ENCODE peak calls at places on chromosomes 4 and X, in five cellular contexts. One of them, this sample, is unnamed.

GRCh38 chr4:8869879-8870646 is 1.6 kb downstream of the HMX1 start:
- DNase-seq in fibroblast of lung: no peak
- DNase-seq in stomach: no peak
- DNase-seq in colonic mucosa: no peak
- DNase-seq in psoas muscle: no peak
- DNase-seq in this sample: no peak

GRCh38 chr4:53855886-53856260 is 208.5 kb downstream of the CHIC2 start:
- DNase-seq in fibroblast of lung: peak
- DNase-seq in stomach: no peak
- DNase-seq in colonic mucosa: no peak
- DNase-seq in psoas muscle: no peak
- DNase-seq in this sample: no peak

GRCh38 chr4:109648266-109648996 is 54.8 kb downstream of the CASP6 start:
- DNase-seq in fibroblast of lung: no peak
- DNase-seq in stomach: no peak
- DNase-seq in colonic mucosa: no peak
- DNase-seq in psoas muscle: no peak
- DNase-seq in this sample: no peak

GRCh38 chr4:106691749-106692148 is 323.2 kb upstream of the GIMD1 start:
- DNase-seq in fibroblast of lung: no peak
- DNase-seq in stomach: no peak
- DNase-seq in colonic mucosa: no peak
- DNase-seq in psoas muscle: no peak
- DNase-seq in this sample: no peak

GRCh38 chr4:174173360-174173759 is 110.1 kb downstream of the FBXO8 start:
- DNase-seq in fibroblast of lung: no peak
- DNase-seq in stomach: no peak
- DNase-seq in colonic mucosa: no peak
- DNase-seq in psoas muscle: no peak
- DNase-seq in this sample: no peak

GRCh38 chr4:141636771-141637460 is 533 bp downstream of the IL15 start:
- DNase-seq in fibroblast of lung: peak
- DNase-seq in stomach: peak
- DNase-seq in colonic mucosa: peak
- DNase-seq in psoas muscle: peak
- DNase-seq in this sample: peak

GRCh38 chr4:18689308-18689915 is 667.9 kb upstream of the LCORL start:
- DNase-seq in fibroblast of lung: peak
- DNase-seq in stomach: peak
- DNase-seq in colonic mucosa: peak
- DNase-seq in psoas muscle: no peak
- DNase-seq in this sample: peak

GRCh38 chrX:50812995-50813842 is 775 bp downstream of the SHROOM4 start:
- DNase-seq in fibroblast of lung: peak
- DNase-seq in stomach: peak
- DNase-seq in colonic mucosa: peak
- DNase-seq in psoas muscle: peak
- DNase-seq in this sample: peak

GRCh38 chr4:78644744-78645330 is 93.3 kb downstream of the ANXA3 start:
- DNase-seq in fibroblast of lung: peak
- DNase-seq in stomach: peak
- DNase-seq in colonic mucosa: peak
- DNase-seq in psoas muscle: peak
- DNase-seq in this sample: peak

GRCh38 chr4:45350438-45350837 is 624.1 kb upstream of the GNPDA2 start:
- DNase-seq in fibroblast of lung: peak
- DNase-seq in stomach: no peak
- DNase-seq in colonic mucosa: no peak
- DNase-seq in psoas muscle: no peak
- DNase-seq in this sample: no peak

GRCh38 chrX:107747596-107748161 is 27.9 kb downstream of the TSC22D3 start:
- DNase-seq in fibroblast of lung: peak
- DNase-seq in stomach: no peak
- DNase-seq in colonic mucosa: no peak
- DNase-seq in psoas muscle: no peak
- DNase-seq in this sample: no peak

GRCh38 chr4:186161138-186161537 is 30.2 kb upstream of the CYP4V2 start:
- DNase-seq in fibroblast of lung: no peak
- DNase-seq in stomach: no peak
- DNase-seq in colonic mucosa: no peak
- DNase-seq in psoas muscle: no peak
- DNase-seq in this sample: no peak

GRCh38 chr4:44544158-44544557 is 95.5 kb upstream of the KCTD8 start:
- DNase-seq in fibroblast of lung: peak
- DNase-seq in stomach: no peak
- DNase-seq in colonic mucosa: no peak
- DNase-seq in psoas muscle: no peak
- DNase-seq in this sample: no peak

GRCh38 chrX:375181-376036 is 11.3 kb downstream of the PPP2R3B start:
- DNase-seq in fibroblast of lung: no peak
- DNase-seq in stomach: no peak
- DNase-seq in colonic mucosa: no peak
- DNase-seq in psoas muscle: peak
- DNase-seq in this sample: no peak

GRCh38 chrX:131816551-131817136 is 206.5 kb upstream of the STK26 start:
- DNase-seq in fibroblast of lung: peak
- DNase-seq in stomach: peak
- DNase-seq in colonic mucosa: peak
- DNase-seq in psoas muscle: peak
- DNase-seq in this sample: peak

GRCh38 chr4:94426783-94427182 is 25.0 kb upstream of the PDLIM5 start:
- DNase-seq in fibroblast of lung: no peak
- DNase-seq in stomach: no peak
- DNase-seq in colonic mucosa: no peak
- DNase-seq in psoas muscle: no peak
- DNase-seq in this sample: no peak

DNA sequence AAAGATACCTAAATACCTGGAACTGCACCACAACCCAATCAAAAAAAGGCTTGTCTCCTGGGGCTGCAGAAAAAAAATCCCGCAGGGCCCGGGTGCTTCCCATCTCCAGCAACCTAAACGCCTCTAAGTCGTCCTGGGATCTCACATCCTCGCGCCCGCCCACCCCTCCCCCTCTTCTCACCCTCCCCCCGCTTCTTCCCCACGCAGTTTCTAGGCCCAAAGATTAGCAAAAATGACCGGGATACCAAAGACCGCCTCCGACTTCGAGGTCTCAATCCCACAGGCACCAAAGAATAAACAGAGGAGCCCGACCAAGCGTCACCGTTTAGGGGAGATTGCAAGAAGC is 643 bp downstream of the ATRX start:
- DNase-seq in fibroblast of lung: peak
- DNase-seq in stomach: no peak
- DNase-seq in colonic mucosa: peak
- DNase-seq in psoas muscle: no peak
- DNase-seq in this sample: peak
- TF ChIP-seq CTCF in fibroblast of lung: no peak
- TF ChIP-seq CTCF in stomach: no peak
- TF ChIP-seq CTCF in colonic mucosa: no peak
- TF ChIP-seq CTCF in psoas muscle: no peak
- TF ChIP-seq CTCF in this sample: no peak

GRCh38 chr4:99629962-99630554 is 27.6 kb downstream of the C4orf54 start:
- DNase-seq in fibroblast of lung: no peak
- DNase-seq in stomach: no peak
- DNase-seq in colonic mucosa: no peak
- DNase-seq in psoas muscle: no peak
- DNase-seq in this sample: no peak
- H3K4me3 ChIP-seq in fibroblast of lung: no peak
- H3K4me3 ChIP-seq in stomach: no peak
- H3K4me3 ChIP-seq in colonic mucosa: no peak
- H3K4me3 ChIP-seq in psoas muscle: no peak
- H3K4me3 ChIP-seq in this sample: no peak

GRCh38 chrX:19334945-19335626 is 8.6 kb upstream of the PDHA1 start:
- DNase-seq in fibroblast of lung: no peak
- DNase-seq in stomach: no peak
- DNase-seq in colonic mucosa: no peak
- DNase-seq in psoas muscle: no peak
- DNase-seq in this sample: no peak
- H3K27ac ChIP-seq in fibroblast of lung: no peak
- H3K27ac ChIP-seq in stomach: no peak
- H3K27ac ChIP-seq in colonic mucosa: no peak
- H3K27ac ChIP-seq in psoas muscle: no peak
- H3K27ac ChIP-seq in this sample: no peak

GRCh38 chr4:36420111-36420679 is 138.8 kb downstream of the DTHD1 start:
- DNase-seq in fibroblast of lung: no peak
- DNase-seq in stomach: no peak
- DNase-seq in colonic mucosa: no peak
- DNase-seq in psoas muscle: no peak
- DNase-seq in this sample: no peak

GRCh38 chr4:36411338-36411737 is 129.9 kb downstream of the DTHD1 start:
- DNase-seq in fibroblast of lung: no peak
- DNase-seq in stomach: no peak
- DNase-seq in colonic mucosa: no peak
- DNase-seq in psoas muscle: no peak
- DNase-seq in this sample: no peak

GRCh38 chr4:36414248-36414647 is 132.8 kb downstream of the DTHD1 start:
- DNase-seq in fibroblast of lung: no peak
- DNase-seq in stomach: no peak
- DNase-seq in colonic mucosa: no peak
- DNase-seq in psoas muscle: no peak
- DNase-seq in this sample: no peak
- TF ChIP-seq CTCF in fibroblast of lung: no peak
- TF ChIP-seq CTCF in stomach: no peak
- TF ChIP-seq CTCF in colonic mucosa: no peak
- TF ChIP-seq CTCF in psoas muscle: no peak
- TF ChIP-seq CTCF in this sample: peak

DNA sequence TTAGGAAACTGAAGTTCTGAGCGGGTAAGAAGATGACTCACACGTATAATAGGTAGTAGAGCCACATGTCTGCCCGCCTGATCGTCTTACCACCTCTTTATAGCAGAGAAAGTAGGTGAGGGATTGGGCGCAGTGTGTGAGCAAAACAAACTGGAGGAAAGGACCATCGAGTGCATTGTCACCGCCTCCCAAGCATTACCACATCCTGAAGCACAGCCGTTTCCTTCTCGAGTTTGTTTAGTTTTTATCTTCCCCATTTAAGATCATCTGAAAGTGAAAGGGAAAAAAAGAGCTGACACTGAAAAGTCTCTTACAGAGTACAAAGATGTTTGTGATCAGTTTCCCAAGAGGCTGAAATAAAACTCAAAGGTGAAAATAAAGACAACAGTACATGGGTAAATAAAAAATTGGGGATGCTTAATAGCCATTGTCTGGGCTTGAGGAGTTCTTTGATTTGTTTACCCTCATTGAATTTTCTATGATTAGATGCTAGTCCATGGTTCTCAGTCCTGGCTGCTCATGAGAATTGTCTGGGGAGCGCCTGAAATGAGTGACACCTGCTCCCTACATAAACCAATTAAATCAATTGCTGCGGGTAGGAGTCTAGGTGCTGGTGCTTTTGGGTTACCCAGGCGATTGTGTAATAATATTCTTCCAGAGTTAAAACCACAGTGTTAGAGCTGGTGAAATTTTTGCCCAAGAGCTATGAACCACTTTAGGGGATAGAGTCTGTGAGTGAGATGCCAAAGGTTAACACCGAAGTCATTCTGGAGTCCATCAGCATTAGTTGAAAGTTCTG is 15.0 kb downstream of the PDK3 start:
- DNase-seq in fibroblast of lung: no peak
- DNase-seq in stomach: no peak
- DNase-seq in colonic mucosa: peak
- DNase-seq in psoas muscle: no peak
- DNase-seq in this sample: no peak
- H3K4me3 ChIP-seq in fibroblast of lung: no peak
- H3K4me3 ChIP-seq in stomach: no peak
- H3K4me3 ChIP-seq in colonic mucosa: no peak
- H3K4me3 ChIP-seq in psoas muscle: no peak
- H3K4me3 ChIP-seq in this sample: no peak

DNA sequence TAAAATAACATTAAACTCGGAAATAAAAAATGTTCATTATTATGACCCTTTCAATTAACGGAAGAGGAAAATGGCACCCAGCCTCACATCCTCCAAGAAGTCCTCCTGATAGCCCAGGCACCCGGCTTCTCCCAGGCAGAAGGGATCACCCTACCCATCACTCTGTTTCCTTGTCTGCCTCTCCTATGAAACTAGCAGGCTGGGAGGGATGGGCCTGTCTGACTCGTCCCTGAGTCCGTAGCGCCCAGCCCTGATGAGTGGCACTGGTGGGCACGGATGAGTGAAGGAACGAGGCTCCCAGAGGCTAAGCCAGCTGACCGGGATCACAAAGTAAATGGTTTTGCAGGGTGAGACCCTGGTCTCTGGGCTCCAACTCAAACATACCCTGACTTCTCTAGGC is 28.6 kb upstream of the KIAA0232 start:
- DNase-seq in fibroblast of lung: no peak
- DNase-seq in stomach: no peak
- DNase-seq in colonic mucosa: no peak
- DNase-seq in psoas muscle: no peak
- DNase-seq in this sample: no peak
- H3K27ac ChIP-seq in fibroblast of lung: no peak
- H3K27ac ChIP-seq in stomach: no peak
- H3K27ac ChIP-seq in colonic mucosa: no peak
- H3K27ac ChIP-seq in psoas muscle: no peak
- H3K27ac ChIP-seq in this sample: no peak

GRCh38 chrX:40470830-40471429 is 109.8 kb upstream of the ATP6AP2 start:
- DNase-seq in fibroblast of lung: peak
- DNase-seq in stomach: no peak
- DNase-seq in colonic mucosa: no peak
- DNase-seq in psoas muscle: no peak
- DNase-seq in this sample: no peak

GRCh38 chrX:40474205-40474626 is 106.6 kb upstream of the ATP6AP2 start:
- DNase-seq in fibroblast of lung: peak
- DNase-seq in stomach: peak
- DNase-seq in colonic mucosa: no peak
- DNase-seq in psoas muscle: no peak
- DNase-seq in this sample: peak

GRCh38 chrX:40469316-40469715 is 111.5 kb upstream of the ATP6AP2 start:
- DNase-seq in fibroblast of lung: no peak
- DNase-seq in stomach: no peak
- DNase-seq in colonic mucosa: peak
- DNase-seq in psoas muscle: no peak
- DNase-seq in this sample: no peak

GRCh38 chrX:40473460-40474204 is 107.1 kb upstream of the ATP6AP2 start:
- DNase-seq in fibroblast of lung: no peak
- DNase-seq in stomach: no peak
- DNase-seq in colonic mucosa: no peak
- DNase-seq in psoas muscle: no peak
- DNase-seq in this sample: no peak

GRCh38 chrX:40471965-40472648 is 108.7 kb upstream of the ATP6AP2 start:
- DNase-seq in fibroblast of lung: peak
- DNase-seq in stomach: peak
- DNase-seq in colonic mucosa: peak
- DNase-seq in psoas muscle: no peak
- DNase-seq in this sample: peak
- TF ChIP-seq CTCF in fibroblast of lung: no peak
- TF ChIP-seq CTCF in stomach: no peak
- TF ChIP-seq CTCF in colonic mucosa: no peak
- TF ChIP-seq CTCF in psoas muscle: peak
- TF ChIP-seq CTCF in this sample: peak

This sample was measured in body of pancreas.